ENCODE peak calls at places on chromosomes 4 and X, in ten cellular contexts. N is mesothelial cell of epicardium, E is NB4, L is fibroblast of lung, X is fibroblast of mammary gland, O is IMR-90, F is mucosa of descending colon, V is AG09319, R is endothelial cell, Y is fibroblast of the aortic adventitia. P is an unnamed sample.

GRCh38 chr4:176792348-176793059 is at the start of gene VEGFC:
- DNase-seq in N (peak; percentile 24), E (peak; percentile 8), L (peak; percentile 77), X (peak; percentile 70), O (peak; percentile 73), F (peak; percentile 40), V (peak; percentile 61), R (peak; percentile 65), Y (peak; percentile 70), P (peak; percentile 69)

GRCh38 chr4:109406337-109406931 is 27.2 kb upstream of the SEC24B start:
- DNase-seq in N (no peak), E (peak; percentile 63), L (peak; percentile 72), X (peak; percentile 72), O (peak; percentile 71), F (no peak), V (peak; percentile 12), R (peak; percentile 42), Y (peak; percentile 74), P (peak; percentile 56)

GRCh38 chr4:28269426-28269825 is 1408.8 kb downstream of the STIM2 start:
- DNase-seq in N (no peak), E (no peak), L (no peak), X (peak; percentile 20), O (no peak), F (no peak), V (no peak), R (no peak), Y (peak; percentile 53), P (no peak)

GRCh38 chr4:4574792-4575191 is 32.9 kb upstream of the STX18 start:
- DNase-seq in N (peak; percentile 37), E (no peak), L (peak; percentile 89), X (peak; percentile 75), O (peak; percentile 72), F (peak; percentile 73), V (peak; percentile 90), R (no peak), Y (peak; percentile 77), P (no peak)

GRCh38 chr4:138035781-138036258 is 206.3 kb downstream of the SLC7A11 start:
- DNase-seq in N (no peak), E (peak; percentile 75), L (peak; percentile 60), X (peak; percentile 76), O (peak; percentile 81), F (no peak), V (no peak), R (peak; percentile 31), Y (peak; percentile 88), P (peak; percentile 59)

GRCh38 chr4:71268156-71268555 is 70.7 kb upstream of the SLC4A4 start:
- DNase-seq in N (no peak), E (no peak), L (peak; percentile 45), X (peak; percentile 31), O (peak; percentile 37), F (no peak), V (no peak), R (no peak), Y (no peak), P (no peak)

GRCh38 chr4:15037923-15038541 is 35.8 kb downstream of the CPEB2 start:
- DNase-seq in N (no peak), E (no peak), L (peak; percentile 73), X (no peak), O (peak; percentile 22), F (no peak), V (no peak), R (no peak), Y (peak; percentile 51), P (no peak)

GRCh38 chr4:79290376-79290775 is 35.5 kb downstream of the NAA11 start:
- DNase-seq in N (no peak), E (no peak), L (no peak), X (no peak), O (no peak), F (no peak), V (no peak), R (no peak), Y (no peak), P (no peak)

GRCh38 chrX:7090506-7091095 is 56.9 kb upstream of the STS start:
- DNase-seq in N (no peak), E (no peak), L (no peak), X (no peak), O (no peak), F (no peak), V (no peak), R (no peak), Y (no peak), P (no peak)

GRCh38 chrX:7091923-7092322 is 55.6 kb upstream of the STS start:
- DNase-seq in N (no peak), E (no peak), L (no peak), X (no peak), O (no peak), F (no peak), V (no peak), R (no peak), Y (no peak), P (no peak)

GRCh38 chrX:7085879-7086278 is 61.6 kb upstream of the STS start:
- DNase-seq in N (no peak), E (no peak), L (no peak), X (no peak), O (no peak), F (no peak), V (no peak), R (no peak), Y (no peak), P (no peak)

GRCh38 chrX:7086384-7086783 is 61.1 kb upstream of the STS start:
- DNase-seq in N (no peak), E (peak; percentile 48), L (peak; percentile 41), X (no peak), O (no peak), F (no peak), V (no peak), R (no peak), Y (no peak), P (no peak)

DNA sequence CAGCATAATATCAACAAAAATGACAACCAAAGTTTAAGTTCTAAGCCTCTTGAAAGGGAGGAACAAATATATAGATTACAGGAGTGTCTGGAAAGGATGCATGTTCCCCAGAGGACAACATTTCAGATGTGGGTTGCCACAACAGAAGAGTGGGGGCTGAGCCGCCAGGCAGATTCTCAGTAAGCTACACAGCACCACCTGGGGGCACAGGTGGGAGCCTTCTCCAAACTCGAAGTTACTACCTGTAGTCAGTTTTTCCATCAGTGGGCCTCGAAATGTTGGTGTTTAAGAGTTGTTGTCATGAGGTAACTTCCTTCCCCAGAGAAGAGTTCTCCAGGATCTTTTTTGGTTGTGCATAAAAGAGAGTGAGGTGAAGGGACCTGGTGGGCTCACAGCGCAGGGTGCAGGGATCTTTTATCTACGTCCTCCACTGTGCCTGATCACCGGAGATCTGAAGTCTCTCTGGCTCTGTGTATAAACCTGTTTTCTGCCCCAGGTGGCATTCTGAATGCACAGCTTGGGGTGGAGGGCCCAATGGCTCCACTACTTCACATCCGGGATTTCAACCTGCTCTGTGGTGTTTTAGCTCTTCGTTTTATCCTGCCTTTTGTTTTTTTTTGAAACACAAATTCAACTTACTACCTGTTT is 58.4 kb upstream of the STS start:
- DNase-seq in N (no peak), E (peak; percentile 34), L (no peak), X (no peak), O (no peak), F (no peak), V (no peak), R (no peak), Y (no peak), P (peak; percentile 28)
- TF ChIP-seq CTCF in N (no peak), E (no peak), L (no peak), X (no peak), O (no peak), F (no peak), V (no peak), R (no peak), Y (no peak), P (peak; percentile 65)

DNA sequence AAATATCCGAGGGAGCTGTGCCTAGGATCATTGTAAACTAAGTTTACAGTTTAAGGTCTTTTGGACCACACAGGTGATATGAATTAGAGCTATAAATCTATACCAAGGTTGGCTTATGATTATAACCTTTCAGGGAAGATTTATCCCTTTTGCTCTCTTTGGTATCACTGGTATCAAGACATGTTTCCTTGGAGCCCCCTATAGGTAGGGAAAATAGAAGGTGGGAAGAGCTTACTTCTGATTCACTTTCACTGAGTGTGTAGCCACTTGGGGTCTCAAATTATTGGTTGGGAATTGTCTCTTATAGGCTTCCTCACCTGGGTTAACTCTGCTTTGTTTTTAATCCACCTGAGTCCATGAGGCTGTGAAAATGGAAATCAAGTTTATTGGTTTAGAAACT is 262.1 kb upstream of the NR3C2 start:
- DNase-seq in N (no peak), E (no peak), L (no peak), X (no peak), O (no peak), F (no peak), V (no peak), R (no peak), Y (no peak), P (no peak)
- TF ChIP-seq CTCF in N (no peak), E (no peak), L (no peak), X (peak; percentile 1), O (no peak), F (no peak), V (no peak), R (no peak), Y (no peak), P (no peak)

GRCh38 chrX:34642849-34643248 is 14.2 kb downstream of the TMEM47 start:
- DNase-seq in N (no peak), E (no peak), L (no peak), X (no peak), O (no peak), F (no peak), V (no peak), R (no peak), Y (no peak), P (no peak)

GRCh38 chrX:34632404-34632803 is 24.7 kb downstream of the TMEM47 start:
- DNase-seq in N (no peak), E (no peak), L (no peak), X (no peak), O (no peak), F (no peak), V (no peak), R (no peak), Y (no peak), P (no peak)

DNA sequence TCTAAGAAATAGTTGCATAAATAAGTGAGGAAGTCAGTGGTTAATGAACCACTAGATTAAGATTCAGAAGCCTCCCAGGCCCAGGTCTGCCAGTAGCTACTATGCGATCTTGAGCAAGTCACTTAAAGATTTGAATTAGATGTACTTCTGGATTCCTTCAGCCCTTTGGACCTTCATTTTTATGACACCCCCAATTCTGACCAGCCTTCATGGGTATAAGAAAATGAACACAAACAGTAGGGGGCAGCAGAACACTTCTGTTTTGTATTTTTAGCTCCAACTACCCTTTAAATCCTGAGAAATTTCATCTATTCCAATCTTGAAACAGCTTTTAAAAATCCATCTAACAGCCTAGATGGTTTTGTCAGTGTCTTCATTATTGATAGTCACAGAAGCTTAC is 19.0 kb downstream of the TMEM47 start:
- DNase-seq in N (no peak), E (peak; percentile 33), L (peak; percentile 29), X (peak; percentile 64), O (peak; percentile 54), F (no peak), V (no peak), R (peak; percentile 19), Y (peak; percentile 72), P (no peak)
- TF ChIP-seq CTCF in N (peak; percentile 60), E (no peak), L (peak; percentile 33), X (peak; percentile 46), O (peak; percentile 53), F (no peak), V (peak; percentile 45), R (peak; percentile 55), Y (peak; percentile 36), P (peak; percentile 50)

DNA sequence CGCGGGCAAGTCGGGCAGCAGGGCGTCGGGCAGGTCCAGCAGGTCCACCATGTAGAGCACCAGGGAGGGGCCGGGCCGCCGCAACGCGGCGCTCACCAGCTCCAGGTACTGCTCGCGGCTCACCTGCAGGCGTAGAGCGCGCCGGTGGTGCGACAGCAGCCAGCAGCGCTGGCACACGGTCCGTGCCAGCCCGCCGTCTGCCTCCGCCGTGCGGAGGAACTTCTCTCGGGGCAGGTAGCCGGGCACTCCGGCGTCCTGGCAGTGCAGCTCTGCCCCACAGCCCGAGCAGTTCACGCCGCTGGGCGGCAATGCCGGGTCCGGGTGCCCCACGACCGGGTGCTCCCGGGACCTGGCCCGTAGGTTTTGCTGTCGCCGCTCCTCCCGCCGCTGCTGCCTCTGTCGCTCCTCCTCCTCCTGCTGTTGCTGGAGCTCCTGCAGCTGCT is 507 bp downstream of the NOA1 start:
- DNase-seq in N (peak; percentile 27), E (no peak), L (no peak), X (no peak), O (no peak), F (peak; percentile 83), V (no peak), R (no peak), Y (no peak), P (peak; percentile 58)
- TF ChIP-seq CTCF in N (no peak), E (no peak), L (peak; percentile 20), X (no peak), O (no peak), F (no peak), V (peak; percentile 6), R (no peak), Y (peak; percentile 17), P (no peak)

P was measured in GM13977.